ENCODE peak calls at places on chromosomes 4 and X, in ten cellular contexts. N is bronchial epithelial cell, W is breast epithelium, J is body of pancreas, G is colonic mucosa, Z is lower leg skin, H is mammary epithelial cell, S is OCI-LY7, A is thoracic aorta, L is brain microvascular endothelial cell. E is an unnamed sample.
A peak's percentile ranks its signal among the peaks of the same experiment; 100 is the strongest.

GRCh38 chr4:166493828-166494432 is 620.9 kb downstream of the TLL1 start:
- DNase-seq in S (no peak), J (no peak), G (peak; percentile 22), N (no peak), L (no peak), A (no peak), H (peak; percentile 17), Z (no peak), W (no peak), E (no peak)

GRCh38 chr4:144646523-144647094 is 653 bp downstream of the HHIP start:
- DNase-seq in A (no peak), H (peak; percentile 30), J (no peak), S (no peak), Z (no peak), N (no peak), G (no peak), L (no peak), W (no peak), E (no peak)

GRCh38 chr4:87235020-87235671 is 14.7 kb upstream of the KLHL8 start:
- DNase-seq in Z (no peak), L (peak; percentile 60), H (peak; percentile 32), S (no peak), N (peak; percentile 65), A (no peak), G (no peak), J (no peak), W (no peak), E (peak; percentile 56)

GRCh38 chrX:136711147-136711546 is 63.2 kb downstream of the CD40LG start:
- DNase-seq in Z (no peak), W (no peak), A (no peak), L (peak; percentile 20), J (peak; percentile 8), N (peak; percentile 33), G (peak; percentile 27), S (peak; percentile 7), H (peak; percentile 42), E (peak; percentile 43)

GRCh38 chr4:76238236-76238635 is 13.3 kb upstream of the FAM47E start:
- DNase-seq in W (no peak), S (no peak), G (no peak), A (no peak), Z (no peak), L (no peak), H (no peak), J (peak; percentile 50), N (no peak), E (no peak)

GRCh38 chrX:2828404-2829065 is at the start of gene GYG2:
- DNase-seq in G (peak; percentile 65), L (no peak), N (no peak), J (peak; percentile 10), W (no peak), Z (no peak), A (no peak), H (no peak), S (no peak), E (no peak)

GRCh38 chrX:14095702-14096101 is 66.0 kb upstream of the GEMIN8 start:
- DNase-seq in W (no peak), S (peak; percentile 62), N (peak; percentile 48), G (peak; percentile 22), Z (peak; percentile 14), L (peak; percentile 38), H (peak; percentile 58), A (no peak), J (peak; percentile 57), E (peak; percentile 61)

GRCh38 chr4:159401791-159402380 is 299.0 kb downstream of the RAPGEF2 start:
- DNase-seq in A (no peak), S (no peak), W (no peak), G (no peak), N (peak; percentile 92), L (peak; percentile 93), J (no peak), Z (no peak), H (peak; percentile 87), E (peak; percentile 90)

GRCh38 chr4:142567199-142567598 is 278.9 kb downstream of the INPP4B start:
- DNase-seq in L (no peak), S (no peak), W (no peak), G (no peak), J (peak; percentile 11), A (no peak), Z (no peak), H (no peak), N (peak; percentile 63), E (peak; percentile 40)

GRCh38 chrX:153829549-153829798 is 870 bp downstream of the PDZD4 start:
- DNase-seq in L (no peak), W (no peak), N (no peak), A (no peak), H (no peak), J (no peak), Z (no peak), G (no peak), S (no peak), E (no peak)

GRCh38 chrX:101051153-101051548 is 760 bp downstream of the TRMT2B start:
- DNase-seq in G (no peak), S (no peak), W (no peak), H (no peak), N (no peak), Z (peak; percentile 12), L (peak; percentile 1), A (peak; percentile 1), J (no peak), E (no peak)

GRCh38 chrX:29269390-29269789 is 682.1 kb downstream of the IL1RAPL1 start:
- DNase-seq in S (no peak), W (no peak), Z (no peak), N (no peak), J (no peak), H (no peak), A (no peak), L (no peak), G (no peak), E (no peak)

GRCh38 chr4:17492058-17492741 is 19.7 kb downstream of the QDPR start:
- DNase-seq in L (no peak), G (no peak), N (no peak), S (no peak), W (no peak), A (no peak), J (peak; percentile 8), Z (no peak), H (no peak), E (no peak)

GRCh38 chr4:102594000-102594399 is 92.8 kb downstream of the NFKB1 start:
- DNase-seq in Z (no peak), L (no peak), J (no peak), W (no peak), G (no peak), N (peak; percentile 80), A (no peak), S (no peak), H (no peak), E (no peak)

GRCh38 chr4:16136771-16137170 is 52.9 kb upstream of the PROM1 start:
- DNase-seq in Z (no peak), W (no peak), J (no peak), G (no peak), L (no peak), A (no peak), H (no peak), S (no peak), N (no peak), E (no peak)

GRCh38 chrX:38206542-38206941 is 14.1 kb downstream of the SRPX start:
- DNase-seq in A (no peak), H (no peak), W (no peak), S (no peak), J (no peak), L (no peak), N (no peak), Z (no peak), G (no peak), E (no peak)

GRCh38 chrX:17632942-17633341 is 104.4 kb upstream of the SCML1 start:
- DNase-seq in H (peak; percentile 55), Z (no peak), N (peak; percentile 73), G (no peak), S (no peak), L (no peak), A (no peak), J (no peak), W (no peak), E (peak; percentile 56)

GRCh38 chr4:25552580-25553271 is 102.9 kb upstream of the SLC34A2 start:
- DNase-seq in L (no peak), W (no peak), J (peak; percentile 81), N (no peak), H (no peak), Z (no peak), G (peak; percentile 50), A (no peak), S (peak; percentile 22), E (no peak)

GRCh38 chrX:52422884-52423283 is 54.1 kb downstream of the XAGE2 start:
- DNase-seq in Z (no peak), S (no peak), L (peak; percentile 12), J (no peak), G (no peak), H (no peak), N (peak; percentile 1), W (no peak), A (no peak), E (no peak)

GRCh38 chrX:46580613-46581012 is 7.0 kb downstream of the CHST7 start:
- DNase-seq in G (no peak), W (no peak), A (no peak), N (no peak), S (no peak), H (no peak), L (no peak), Z (no peak), J (no peak), E (no peak)
- TF ChIP-seq CTCF in G (no peak), W (no peak), A (no peak), N (no peak), S (no peak), H (no peak), L (no peak), Z (no peak), J (no peak), E (no peak)

GRCh38 chr4:79049840-79050520 is 110.7 kb upstream of the PAQR3 start:
- DNase-seq in W (no peak), L (no peak), Z (no peak), N (no peak), A (no peak), S (no peak), G (peak; percentile 32), H (no peak), J (no peak), E (no peak)
- H3K4me3 ChIP-seq in W (no peak overlapping the region), L (no peak overlapping the region), Z (no peak overlapping the region), N (no peak overlapping the region), A (no peak overlapping the region), S (no peak overlapping the region), G (peak overlapping the region; percentile 12), H (no peak overlapping the region), J (no peak overlapping the region), E (no peak overlapping the region)

GRCh38 chr4:47945930-47946726 is 31.7 kb upstream of the NFXL1 start:
- DNase-seq in N (no peak), H (no peak), Z (no peak), J (no peak), A (no peak), L (no peak), G (no peak), S (no peak), W (no peak), E (no peak)
- TF ChIP-seq CTCF in N (no peak), H (no peak), Z (no peak), J (no peak), A (no peak), L (peak; percentile 47), G (no peak), S (peak; percentile 26), W (no peak), E (peak; percentile 26)

DNA sequence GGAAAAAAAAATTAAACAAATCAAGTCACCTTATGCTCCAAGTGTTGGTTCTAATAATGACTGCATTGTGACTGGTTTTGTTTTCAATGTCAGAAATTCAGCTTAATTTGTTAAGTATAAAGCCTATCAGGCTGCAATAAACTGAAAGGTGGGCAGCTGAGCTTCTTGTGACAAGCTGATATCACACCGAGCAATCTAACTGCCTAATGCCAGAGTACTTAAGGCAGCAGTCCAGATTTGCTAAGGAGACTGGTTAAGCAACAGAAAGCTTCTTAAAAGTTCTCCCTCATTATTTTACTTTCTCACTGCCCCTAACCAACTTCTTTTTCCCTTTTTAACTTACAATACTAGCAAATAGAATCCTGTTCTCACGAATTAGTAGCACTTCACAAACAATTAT is 201.0 kb downstream of the MAB21L2 start:
- DNase-seq in N (no peak), S (no peak), G (no peak), A (no peak), L (no peak), H (no peak), Z (no peak), J (no peak), W (no peak), E (no peak)
- H3K4me3 ChIP-seq in N (no peak overlapping the region), S (no peak overlapping the region), G (no peak overlapping the region), A (peak overlapping the region; percentile 22), L (no peak overlapping the region), H (no peak overlapping the region), Z (no peak overlapping the region), J (no peak overlapping the region), W (no peak overlapping the region), E (no peak overlapping the region)

E was measured in epithelial cell of esophagus.